ENCODE peak calls at places on chromosome 19, in four cellular contexts. V is lower lobe of right lung, K is transverse colon, W is tibial artery. G is an unnamed sample.
A peak's percentile ranks its signal among the peaks of the same experiment; 100 is the strongest.

GRCh38 chr19:16429066-16429758 is 42.6 kb downstream of the EPS15L1 start:
- DNase-seq in K (no peak), W (no peak), V (peak; percentile 75), G (no peak)

GRCh38 chr19:2683430-2683995 is 19.0 kb downstream of the GNG7 start:
- DNase-seq in W (no peak), V (no peak), K (no peak), G (no peak)

GRCh38 chr19:16628984-16629691 is 1.1 kb upstream of the MED26 start:
- DNase-seq in V (no peak), K (peak; percentile 65), W (no peak), G (no peak)

GRCh38 chr19:18840288-18841260 is 8.8 kb downstream of the UPF1 start:
- DNase-seq in V (no peak), K (no peak), W (no peak), G (no peak)

GRCh38 chr19:35704218-35704617 is at the start of gene ZBTB32:
- DNase-seq in W (no peak), V (no peak), K (peak; percentile 30), G (no peak)

GRCh38 chr19:58476498-58477015 is 405 bp downstream of the ZNF446 start:
- DNase-seq in V (no peak), K (no peak), W (no peak), G (no peak)

GRCh38 chr19:29528946-29529645 is 3.3 kb downstream of the VSTM2B start:
- DNase-seq in V (no peak), K (no peak), W (no peak), G (no peak)

GRCh38 chr19:41876847-41877489 is at the start of gene CD79A:
- DNase-seq in W (no peak), V (peak; percentile 2), K (peak; percentile 67), G (no peak)

GRCh38 chr19:3538965-3539742 is at the start of gene TEKTIP1:
- DNase-seq in W (no peak), V (no peak), K (no peak), G (no peak)

GRCh38 chr19:51250786-51251452 is at the start of gene SIGLECL1:
- DNase-seq in K (no peak), W (no peak), V (no peak), G (no peak)

GRCh38 chr19:45607071-45608029 is 5.3 kb upstream of the GPR4 start:
- DNase-seq in W (peak; percentile 83), K (peak; percentile 77), V (peak; percentile 78), G (peak; percentile 21)

GRCh38 chr19:2080336-2080988 is 15.7 kb downstream of the MOB3A start:
- DNase-seq in W (no peak), V (no peak), K (no peak), G (no peak)

GRCh38 chr19:41877490-41877876 is 404 bp downstream of the CD79A start:
- DNase-seq in V (peak; percentile 59), K (peak; percentile 37), W (no peak), G (no peak)

GRCh38 chr19:48617146-48617937 is 1.6 kb downstream of the RPL18 start:
- DNase-seq in W (peak; percentile 60), K (no peak), V (no peak), G (no peak)

GRCh38 chr19:20664917-20665781 is 3.8 kb upstream of the ZNF626 start:
- DNase-seq in V (no peak), W (peak; percentile 81), K (no peak), G (no peak)

GRCh38 chr19:23823952-23824389 is 65.3 kb upstream of the ZNF681 start:
- DNase-seq in V (no peak), K (peak; percentile 16), W (no peak), G (no peak)

GRCh38 chr19:36573020-36573947 is at the start of gene ZNF529:
- DNase-seq in V (peak; percentile 90), K (peak; percentile 90), W (peak; percentile 92), G (peak; percentile 92)

GRCh38 chr19:17475541-17476115 is 5.3 kb downstream of the SLC27A1 start:
- DNase-seq in W (peak; percentile 80), K (peak; percentile 31), V (peak; percentile 64), G (no peak)

GRCh38 chr19:43628646-43629326 is 9.4 kb upstream of the ZNF428 start:
- DNase-seq in K (no peak), W (no peak), V (no peak), G (no peak)

GRCh38 chr19:4547303-4548237 is 7.7 kb upstream of the LRG1 start:
- DNase-seq in K (no peak), W (no peak), V (peak; percentile 77), G (no peak)

GRCh38 chr19:2166741-2167738 is 3.3 kb downstream of the DOT1L start:
- DNase-seq in V (peak; percentile 92), K (peak; percentile 82), W (peak; percentile 96), G (no peak)

GRCh38 chr19:17479325-17479791 is 9.0 kb downstream of the SLC27A1 start:
- DNase-seq in K (no peak), V (no peak), W (no peak), G (no peak)

GRCh38 chr19:30669329-30670010 is 297.3 kb downstream of the ZNF536 start:
- DNase-seq in K (peak; percentile 52), V (peak; percentile 72), W (no peak), G (peak; percentile 10)

GRCh38 chr19:15463865-15464371 is 426 bp downstream of the RASAL3 start:
- DNase-seq in W (no peak), K (peak; percentile 64), V (peak; percentile 64), G (peak; percentile 66)

GRCh38 chr19:48726573-48726972 is 7.0 kb upstream of the MAMSTR start:
- DNase-seq in W (no peak), K (no peak), V (no peak), G (no peak)

DNA sequence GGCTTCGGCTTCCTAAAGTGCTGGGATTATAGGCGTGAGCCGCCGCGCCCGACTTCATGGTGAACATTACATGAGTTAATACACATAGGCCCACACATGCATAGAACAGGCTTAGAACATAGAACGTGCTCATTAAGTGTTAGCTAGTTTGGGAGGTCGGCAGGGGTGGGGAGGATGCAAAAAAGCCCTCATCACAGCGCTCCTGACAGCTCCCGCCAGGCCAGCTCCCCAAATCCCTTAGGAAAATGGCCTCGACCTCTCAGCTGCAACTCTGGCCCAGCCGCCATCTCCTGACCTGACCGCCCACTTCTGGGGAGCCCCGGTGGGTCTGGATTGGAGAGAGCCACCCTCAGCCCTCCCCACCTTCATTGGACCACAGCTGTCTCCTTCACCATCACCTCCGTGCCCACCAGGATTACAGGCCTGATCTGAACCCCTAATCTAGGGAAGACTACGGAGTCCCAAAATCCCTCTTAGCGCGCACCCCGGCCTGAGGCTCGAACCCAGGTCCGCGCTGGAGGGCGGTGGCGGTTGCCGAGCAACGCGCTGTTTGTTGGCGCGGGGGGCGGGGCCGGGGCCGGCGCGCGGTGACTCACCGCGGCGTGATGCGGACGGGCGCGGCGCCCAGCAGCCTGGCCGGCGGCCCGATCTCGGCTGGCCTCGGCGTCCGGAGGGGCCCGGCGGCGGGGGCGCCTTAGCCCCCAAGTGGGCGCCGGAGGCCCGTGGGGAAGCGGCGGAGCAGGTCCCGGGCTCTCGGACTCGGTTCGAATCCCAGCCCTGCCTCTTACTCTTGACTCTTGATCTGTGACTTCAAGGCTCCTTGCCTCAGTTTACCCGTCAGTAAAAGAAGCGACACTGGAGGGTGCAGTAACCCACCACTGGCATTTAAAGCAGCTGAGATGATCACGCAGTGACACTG is 26.7 kb upstream of the NANOS3 start:
- DNase-seq in K (peak; percentile 86), W (peak; percentile 92), V (peak; percentile 91), G (peak; percentile 62)
- H3K4me1 ChIP-seq in K (peaks cover 67% of the 10 kb centered on the region), W (no peaks in the 10 kb centered on the region), V (peaks cover 56% of the 10 kb centered on the region), G (peaks cover 36% of the 10 kb centered on the region)

GRCh38 chr19:7381073-7381390 is 32.3 kb downstream of the ARHGEF18 start:
- DNase-seq in W (no peak), K (no peak), V (no peak), G (no peak)

GRCh38 chr19:7372810-7373209 is 24.1 kb downstream of the ARHGEF18 start:
- DNase-seq in K (no peak), V (peak; percentile 17), W (no peak), G (no peak)

GRCh38 chr19:7377196-7377595 is 28.5 kb downstream of the ARHGEF18 start:
- DNase-seq in K (no peak), W (no peak), V (no peak), G (no peak)

GRCh38 chr19:7373862-7374261 is 25.1 kb downstream of the ARHGEF18 start:
- DNase-seq in K (peak; percentile 40), V (peak; percentile 37), W (no peak), G (no peak)

GRCh38 chr19:7376151-7376852 is 27.6 kb downstream of the ARHGEF18 start:
- DNase-seq in W (no peak), V (no peak), K (no peak), G (no peak)
- H3K36me3 ChIP-seq in W (no peaks in the 10 kb centered on the region), V (peaks cover 8% of the 10 kb centered on the region), K (no peaks in the 10 kb centered on the region), G (peaks cover 67% of the 10 kb centered on the region)

GRCh38 chr19:47510516-47511127 is 4.2 kb downstream of the NAPA start:
- DNase-seq in V (no peak), K (no peak), W (no peak), G (no peak)

GRCh38 chr19:47512948-47513319 is 1.9 kb downstream of the NAPA start:
- DNase-seq in W (no peak), V (no peak), K (no peak), G (no peak)

GRCh38 chr19:47511681-47512080 is 3.2 kb downstream of the NAPA start:
- DNase-seq in W (no peak), K (no peak), V (no peak), G (no peak)

GRCh38 chr19:47511128-47511517 is 3.7 kb downstream of the NAPA start:
- DNase-seq in W (no peak), V (no peak), K (no peak), G (no peak)

GRCh38 chr19:47512183-47512947 is 2.5 kb downstream of the NAPA start:
- DNase-seq in V (peak; percentile 65), K (peak; percentile 77), W (no peak), G (no peak)
- H3K4me3 ChIP-seq in V (peak overlapping the region; percentile 96), K (peak overlapping the region; percentile 95), W (peak overlapping the region; percentile 93), G (peak overlapping the region; percentile 16)

DNA sequence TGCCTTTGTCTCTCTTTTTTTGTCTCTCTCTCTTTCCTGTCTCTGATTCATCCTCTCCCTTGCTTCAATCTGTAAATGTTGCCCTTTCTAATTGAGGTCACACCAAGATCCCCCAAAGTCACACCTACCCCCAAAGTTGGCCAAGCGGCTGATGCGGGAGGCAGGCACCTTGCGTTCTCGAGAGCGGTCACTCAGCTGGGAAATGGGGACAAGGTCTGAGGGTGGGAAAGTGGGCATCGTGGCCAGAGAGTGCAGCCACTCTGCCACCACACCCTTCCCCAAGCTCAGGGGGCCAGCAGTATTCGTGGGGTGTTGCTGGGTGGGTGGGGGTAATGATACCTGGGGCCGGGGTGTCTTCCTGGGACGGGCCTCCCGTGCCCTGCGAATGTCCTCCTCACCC is 2.7 kb downstream of the COQ8B start:
- DNase-seq in K (no peak), V (no peak), W (no peak), G (no peak)
- H3K4me1 ChIP-seq in K (peaks cover 35% of the 10 kb centered on the region), V (peaks cover 30% of the 10 kb centered on the region), W (no peaks in the 10 kb centered on the region), G (peaks cover 39% of the 10 kb centered on the region)

DNA sequence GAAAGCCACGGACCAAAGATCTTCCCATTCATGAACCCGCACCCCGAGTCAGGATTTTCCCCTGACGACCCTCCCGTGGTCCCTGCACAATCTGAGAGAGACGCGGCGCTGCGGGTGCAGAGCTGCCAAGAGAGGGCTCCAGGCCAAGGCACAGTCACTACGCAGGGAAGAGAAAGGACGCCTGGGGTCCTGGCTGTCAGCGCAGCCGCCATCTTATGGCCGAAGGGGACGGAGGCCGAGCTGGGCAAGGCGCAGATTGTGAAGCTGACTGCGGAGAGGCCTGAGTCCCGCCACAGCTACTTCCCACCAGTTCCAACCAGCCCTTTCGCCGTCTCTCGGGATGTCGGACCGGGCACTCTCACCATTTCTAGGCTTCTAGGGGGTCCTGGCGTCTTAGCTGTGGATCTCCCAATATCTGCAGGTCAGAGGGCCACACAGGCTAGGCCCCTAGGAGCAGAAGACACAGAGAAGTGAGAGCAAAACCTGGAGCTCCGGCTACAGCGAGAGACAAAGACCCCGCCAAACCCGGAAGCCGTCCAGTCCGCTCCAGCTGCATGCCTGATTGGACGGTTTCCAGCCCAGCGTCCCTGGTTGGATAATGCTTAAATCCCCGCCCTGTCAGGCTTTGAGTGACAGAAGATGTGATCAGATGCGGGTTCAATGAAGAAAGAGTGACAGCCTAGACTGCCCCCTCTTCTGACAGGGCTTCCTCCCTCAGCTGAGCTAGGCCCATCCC is at the start of gene ZNF100:
- DNase-seq in K (peak; percentile 94), W (peak; percentile 95), V (peak; percentile 94), G (peak; percentile 83)
- H3K36me3 ChIP-seq in K (no peaks in the 10 kb centered on the region), W (peaks cover 11% of the 10 kb centered on the region), V (peaks cover 18% of the 10 kb centered on the region), G (peaks cover 11% of the 10 kb centered on the region)